ENCODE peak calls at places on chromosomes 3 and 15, in four cellular contexts. Y is colonic mucosa; V is CD4-positive, CD25-positive, alpha-beta regulatory T cell; I is transverse colon. O is an unnamed sample.

GRCh38 chr3:124882749-124883148 is 4.4 kb downstream of the ITGB5 start:
- DNase-seq in Y (no peak), V (no peak), I (no peak), O (no peak)

GRCh38 chr3:18122264-18122663 is 302.9 kb downstream of the SATB1 start:
- DNase-seq in Y (no peak), V (no peak), I (no peak), O (no peak)

GRCh38 chr3:123505820-123506219 is 56.9 kb upstream of the ADCY5 start:
- DNase-seq in Y (no peak), V (no peak), I (no peak), O (no peak)

GRCh38 chr3:125219261-125219701 is 6.7 kb upstream of the SLC12A8 start:
- DNase-seq in Y (no peak), V (no peak), I (no peak), O (no peak)

GRCh38 chr15:77838595-77838994 is 205.9 kb upstream of the LINGO1 start:
- DNase-seq in Y (no peak), V (no peak), I (no peak), O (no peak)

GRCh38 chr3:44117239-44117638 is 124.4 kb upstream of the TOPAZ1 start:
- DNase-seq in Y (no peak), V (no peak), I (no peak), O (no peak)

GRCh38 chr15:63870403-63871209 is 36.9 kb upstream of the HERC1 start:
- DNase-seq in Y (no peak), V (no peak), I (no peak), O (no peak)

GRCh38 chr3:170083343-170083742 is 45.5 kb downstream of the GPR160 start:
- DNase-seq in Y (no peak), V (no peak), I (no peak), O (no peak)

GRCh38 chr15:62739082-62739481 is 303.5 kb upstream of the TPM1 start:
- DNase-seq in Y (no peak), V (no peak), I (no peak), O (no peak)

GRCh38 chr3:126484662-126485061 is 9.0 kb upstream of the ZXDC start:
- DNase-seq in Y (no peak), V (no peak), I (no peak), O (no peak)

GRCh38 chr3:18847583-18848197 is 300.6 kb upstream of the KCNH8 start:
- DNase-seq in Y (no peak), V (no peak), I (no peak), O (no peak)

GRCh38 chr3:99808163-99808794 is 9.4 kb upstream of the CMSS1 start:
- DNase-seq in Y (peak; percentile 48), V (peak; percentile 33), I (peak; percentile 29), O (no peak)

GRCh38 chr3:126152931-126153694 is 27.3 kb downstream of the ALDH1L1 start:
- DNase-seq in Y (peak; percentile 9), V (no peak), I (no peak), O (no peak)

GRCh38 chr15:99474041-99474906 is 91.5 kb upstream of the MEF2A start:
- DNase-seq in Y (no peak), V (no peak), I (peak; percentile 32), O (no peak)

DNA sequence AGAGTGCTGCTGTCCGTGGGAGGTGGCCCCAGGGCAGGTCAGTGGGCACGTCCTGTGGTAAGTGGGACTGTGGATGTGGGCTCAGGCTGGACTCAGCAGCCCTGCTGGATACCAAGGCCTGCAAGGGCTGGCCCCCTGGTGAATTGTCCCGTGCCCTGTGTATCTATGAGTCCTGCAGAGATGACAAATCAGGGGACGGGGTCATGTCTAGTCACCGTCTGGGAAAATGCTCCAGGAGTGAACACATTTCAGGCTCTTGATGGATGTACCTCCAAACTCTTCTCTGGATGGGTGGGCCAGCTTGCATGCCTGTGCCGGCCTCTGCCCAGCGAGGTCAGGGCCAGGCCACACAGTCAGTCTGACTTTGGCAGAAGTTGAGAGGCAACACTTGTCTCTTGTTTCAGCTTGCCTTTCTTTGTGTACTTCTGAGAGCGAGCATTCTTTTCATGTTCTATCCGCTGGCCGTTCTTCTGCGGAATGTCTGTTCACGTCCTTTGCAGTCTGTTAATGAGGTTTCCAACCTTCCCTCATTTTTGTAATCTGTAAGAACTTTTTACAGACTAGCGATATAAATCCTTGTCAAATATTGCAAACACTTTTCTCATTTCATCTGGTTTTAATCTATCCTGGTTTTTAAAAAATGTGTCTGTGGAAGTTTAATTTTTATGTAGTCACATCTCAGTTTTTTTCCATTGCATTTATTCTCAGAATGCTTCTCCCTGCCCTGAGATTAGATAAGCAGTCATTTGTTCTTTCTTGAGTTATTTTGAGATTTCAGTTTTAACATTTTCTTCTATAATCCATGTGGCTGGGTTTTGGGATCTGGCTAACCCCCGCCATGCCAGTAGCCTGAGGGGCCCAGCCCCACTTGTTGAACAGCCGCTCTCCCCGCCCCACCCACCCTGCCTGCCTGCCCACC is 11.3 kb upstream of the STAB1 start:
- DNase-seq in Y (no peak), V (no peak), I (no peak), O (no peak)
- H3K36me3 ChIP-seq in Y (no peaks in the 10 kb centered on the region), V (peaks cover 53% of the 10 kb centered on the region), I (peaks cover 7% of the 10 kb centered on the region), O (peaks cover 43% of the 10 kb centered on the region)

GRCh38 chr15:75024102-75024636 is 779 bp downstream of the PPCDC start:
- DNase-seq in Y (no peak), V (no peak), I (no peak), O (no peak)
- H3K4me3 ChIP-seq in Y (peak overlapping the region; percentile 67), V (peak overlapping the region; percentile 91), I (peak overlapping the region; percentile 67), O (peak overlapping the region; percentile 100)

GRCh38 chr3:50117120-50117519 is 28.4 kb downstream of the RBM5 start:
- DNase-seq in Y (no peak), V (no peak), I (no peak), O (no peak)

GRCh38 chr3:50118237-50118636 is 29.5 kb downstream of the RBM5 start:
- DNase-seq in Y (no peak), V (no peak), I (no peak), O (no peak)

GRCh38 chr3:50111757-50112156 is 23.0 kb downstream of the RBM5 start:
- DNase-seq in Y (no peak), V (no peak), I (no peak), O (no peak)

DNA sequence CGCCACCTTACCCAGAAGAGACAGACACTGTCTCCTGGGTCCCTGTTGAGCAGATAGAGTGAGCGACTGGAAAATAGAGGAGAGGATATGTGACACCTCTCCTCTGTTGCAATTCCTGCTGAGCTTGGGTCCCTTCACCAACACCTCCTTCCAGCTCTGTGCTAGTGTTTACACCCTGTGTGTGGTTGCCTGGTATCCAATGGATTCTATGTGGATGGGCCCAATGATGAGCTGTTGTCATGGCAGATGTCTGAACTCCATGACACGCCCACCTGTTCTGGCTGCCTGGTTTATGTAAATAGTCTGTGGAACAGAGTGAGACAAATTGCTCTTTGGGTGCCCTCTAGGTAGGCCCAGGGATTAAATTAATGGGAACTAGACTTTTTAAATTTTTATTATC is 23.7 kb downstream of the RBM5 start:
- DNase-seq in Y (no peak), V (no peak), I (no peak), O (no peak)
- H3K36me3 ChIP-seq in Y (peaks cover 75% of the 10 kb centered on the region), V (peaks cover 98% of the 10 kb centered on the region), I (peaks cover 18% of the 10 kb centered on the region), O (peaks cover 96% of the 10 kb centered on the region)

GRCh38 chr3:28012830-28013229 is 228.6 kb upstream of the CMC1 start:
- DNase-seq in Y (no peak), V (no peak), I (no peak), O (no peak)

GRCh38 chr3:28013864-28014473 is 227.4 kb upstream of the CMC1 start:
- DNase-seq in Y (no peak), V (no peak), I (no peak), O (no peak)

DNA sequence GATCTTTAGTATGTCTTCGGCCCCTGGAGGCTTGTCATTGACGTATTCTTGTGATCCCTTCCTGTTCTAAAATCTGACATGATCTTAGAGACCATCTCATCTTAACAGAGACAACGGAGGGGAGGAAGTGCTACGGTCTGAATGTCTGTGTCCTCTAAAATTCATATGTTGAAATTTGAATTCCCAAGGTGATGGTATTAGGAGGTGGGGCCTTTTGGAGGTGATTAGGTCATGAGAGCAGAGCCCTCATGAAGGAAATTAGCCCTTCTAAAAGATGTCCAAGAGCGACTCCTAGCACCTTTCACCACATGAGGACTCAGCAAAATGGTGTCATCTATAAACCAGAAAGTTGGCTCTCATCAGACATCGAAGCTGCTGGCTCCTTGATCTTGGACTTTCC is 233.2 kb upstream of the CMC1 start:
- DNase-seq in Y (no peak), V (no peak), I (no peak), O (no peak)
- H3K4me3 ChIP-seq in Y (no peak overlapping the region), V (no peak overlapping the region), I (no peak overlapping the region), O (no peak overlapping the region)

DNA sequence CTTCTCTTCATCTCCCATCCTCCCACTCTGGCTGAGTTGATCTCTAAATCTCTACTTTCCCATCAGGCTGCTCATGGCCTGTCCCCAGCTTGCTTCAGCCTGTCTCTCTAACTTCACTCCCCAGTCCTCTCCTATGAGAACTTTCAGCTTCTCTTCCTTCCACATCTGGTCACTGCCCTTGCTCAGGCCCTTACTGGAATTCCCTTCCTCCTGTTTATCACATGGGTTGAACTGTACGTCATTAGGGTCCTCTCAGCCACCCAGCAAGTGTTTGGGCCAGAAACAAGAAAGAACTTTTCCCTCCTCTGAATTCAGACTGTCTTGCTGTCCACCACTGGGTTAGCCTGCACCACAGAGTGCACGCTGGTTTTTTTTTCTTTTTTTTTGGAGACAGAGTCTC is 5.0 kb downstream of the PTPN23 start:
- DNase-seq in Y (no peak), V (no peak), I (no peak), O (no peak)
- H3K36me3 ChIP-seq in Y (no peaks in the 10 kb centered on the region), V (peaks cover 31% of the 10 kb centered on the region), I (no peaks in the 10 kb centered on the region), O (no peaks in the 10 kb centered on the region)

O was measured in CD4-positive, alpha-beta memory T cell.